ENCODE peak calls at places on chromosomes 4 and X, in four cellular contexts. Q is kidney epithelial cell, N is ascending aorta, D is fibroblast of villous mesenchyme. O is an unnamed sample.

GRCh38 chrX:49166914-49167739 is 4.6 kb downstream of the MAGIX start:
- DNase-seq in Q (no peak), N (peak), D (peak), O (peak)

GRCh38 chr4:88171206-88171605 is 12.8 kb upstream of the ABCG2 start:
- DNase-seq in Q (no peak), N (no peak), D (no peak), O (no peak)

GRCh38 chr4:77697860-77698599 is 92.4 kb downstream of the CXCL13 start:
- DNase-seq in Q (peak), N (no peak), D (peak), O (peak)

GRCh38 chrX:11751261-11751660 is 6.8 kb upstream of the MSL3 start:
- DNase-seq in Q (no peak), N (no peak), D (no peak), O (no peak)

GRCh38 chr4:155657169-155657568 is 9.5 kb upstream of the GUCY1A1 start:
- DNase-seq in Q (no peak), N (no peak), D (peak), O (no peak)

GRCh38 chrX:31337332-31337731 is 265.5 kb upstream of the FTHL17 start:
- DNase-seq in Q (no peak), N (no peak), D (no peak), O (no peak)

GRCh38 chr4:174214102-174214878 is 69.2 kb downstream of the FBXO8 start:
- DNase-seq in Q (no peak), N (no peak), D (peak), O (no peak)

GRCh38 chrX:70234355-70234754 is at the start of gene AWAT1:
- DNase-seq in Q (no peak), N (no peak), D (no peak), O (no peak)

GRCh38 chrX:153662266-153662665 is 11.3 kb downstream of the PNCK start:
- DNase-seq in Q (no peak), N (no peak), D (peak), O (peak)

GRCh38 chr4:8762356-8762755 is 109.3 kb downstream of the HMX1 start:
- DNase-seq in Q (no peak), N (no peak), D (no peak), O (no peak)

GRCh38 chrX:48071064-48071985 is at the start of gene ZNF630:
- DNase-seq in Q (peak), N (peak), D (peak), O (peak)

GRCh38 chr4:87855540-87855939 is 22.8 kb downstream of the MEPE start:
- DNase-seq in Q (no peak), N (no peak), D (no peak), O (no peak)

GRCh38 chr4:92100980-92101379 is 202.8 kb upstream of the GRID2 start:
- DNase-seq in Q (no peak), N (no peak), D (no peak), O (no peak)

GRCh38 chr4:879730-880079 is 52.4 kb downstream of the GAK start:
- DNase-seq in Q (no peak), N (no peak), D (no peak), O (no peak)

GRCh38 chr4:7411491-7411890 is 23.2 kb downstream of the PSAPL1 start:
- DNase-seq in Q (no peak), N (no peak), D (no peak), O (no peak)

GRCh38 chr4:2667428-2667827 is 88.7 kb downstream of the TNIP2 start:
- DNase-seq in Q (no peak), N (no peak), D (peak), O (no peak)

GRCh38 chr4:46830971-46831454 is 78.0 kb downstream of the COX7B2 start:
- DNase-seq in Q (no peak), N (no peak), D (no peak), O (no peak)

GRCh38 chr4:81466841-81467671 is 4.7 kb downstream of the RASGEF1B start:
- DNase-seq in Q (no peak), N (peak), D (peak), O (peak)

GRCh38 chr4:184731056-184731455 is 2.8 kb downstream of the CENPU start:
- DNase-seq in Q (no peak), N (no peak), D (no peak), O (no peak)

GRCh38 chrX:115936008-115936407 is 234.5 kb upstream of the AGTR2 start:
- DNase-seq in Q (no peak), N (no peak), D (no peak), O (no peak)

GRCh38 chr4:123967360-123967759 is 570.8 kb downstream of the SPRY1 start:
- DNase-seq in Q (no peak), N (no peak), D (peak), O (no peak)

GRCh38 chr4:41542526-41543270 is 4.7 kb downstream of the LIMCH1 start:
- DNase-seq in Q (no peak), N (no peak), D (peak), O (no peak)

GRCh38 chr4:75643651-75644050 is 13.3 kb upstream of the CDKL2 start:
- DNase-seq in Q (no peak), N (no peak), D (peak), O (no peak)
- TF ChIP-seq CTCF in Q (no peak), N (no peak), D (no peak), O (no peak)

GRCh38 chr4:101081166-101081565 is 266.2 kb downstream of the PPP3CA start:
- DNase-seq in Q (no peak), N (no peak), D (no peak), O (no peak)

GRCh38 chr4:101086801-101087586 is 260.3 kb downstream of the PPP3CA start:
- DNase-seq in Q (no peak), N (no peak), D (no peak), O (no peak)

GRCh38 chr4:101078950-101079349 is 268.4 kb downstream of the PPP3CA start:
- DNase-seq in Q (no peak), N (no peak), D (no peak), O (no peak)

GRCh38 chr4:101076032-101076431 is 271.3 kb downstream of the PPP3CA start:
- DNase-seq in Q (no peak), N (no peak), D (no peak), O (no peak)

GRCh38 chr4:101081695-101082369 is 265.5 kb downstream of the PPP3CA start:
- DNase-seq in Q (no peak), N (no peak), D (no peak), O (no peak)
- TF ChIP-seq CTCF in Q (no peak), N (no peak), D (no peak), O (no peak)

GRCh38 chrX:8801041-8801599 is at the start of gene FAM9A:
- DNase-seq in Q (no peak), N (no peak), D (no peak), O (no peak)
- TF ChIP-seq CTCF in Q (no peak), N (no peak), D (no peak), O (no peak)

DNA sequence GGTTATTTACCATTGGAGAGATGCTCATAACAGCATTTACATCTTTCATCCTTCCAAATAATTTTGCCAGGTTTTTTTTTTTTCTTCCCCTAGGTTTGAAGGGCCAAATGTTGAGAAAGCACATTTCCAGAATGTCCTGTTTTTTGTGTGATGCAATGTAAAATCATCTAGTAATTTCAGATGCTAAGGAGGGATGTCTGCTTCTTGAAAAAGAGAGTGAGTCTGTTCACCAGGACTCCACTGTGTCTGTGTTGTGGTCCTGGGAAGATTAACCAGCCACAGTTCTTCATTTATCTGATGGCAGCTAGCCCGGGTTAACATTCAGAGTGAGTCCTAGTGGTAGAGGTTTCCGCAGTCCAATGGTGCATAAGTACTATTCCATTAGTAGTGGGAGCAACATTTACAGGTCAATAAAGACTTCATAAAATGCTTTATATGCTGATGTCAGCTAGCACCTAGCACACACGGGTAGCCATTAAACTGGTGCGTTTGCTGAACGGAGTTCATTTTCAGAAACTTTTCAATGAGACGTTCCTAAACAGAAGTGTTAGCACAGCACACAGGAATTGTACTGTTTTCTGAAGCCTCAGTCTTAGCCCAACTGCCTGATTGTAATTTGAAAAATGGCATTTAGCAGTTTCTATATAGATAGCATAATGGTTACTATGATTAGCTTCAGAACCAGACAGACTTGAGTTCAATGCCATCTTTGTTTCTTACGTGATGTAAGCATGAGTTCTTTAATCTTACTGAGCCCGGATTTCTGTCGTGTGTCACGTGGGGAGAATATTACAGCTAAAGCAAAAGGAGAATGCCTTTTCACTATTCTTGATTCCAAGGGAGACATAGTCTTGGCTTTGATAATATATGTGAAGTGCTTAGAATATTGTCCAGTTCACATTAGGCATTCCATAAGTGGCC is 407.1 kb downstream of the STIM2 start:
- DNase-seq in Q (no peak), N (no peak), D (no peak), O (no peak)
- TF ChIP-seq CTCF in Q (no peak), N (no peak), D (no peak), O (no peak)

DNA sequence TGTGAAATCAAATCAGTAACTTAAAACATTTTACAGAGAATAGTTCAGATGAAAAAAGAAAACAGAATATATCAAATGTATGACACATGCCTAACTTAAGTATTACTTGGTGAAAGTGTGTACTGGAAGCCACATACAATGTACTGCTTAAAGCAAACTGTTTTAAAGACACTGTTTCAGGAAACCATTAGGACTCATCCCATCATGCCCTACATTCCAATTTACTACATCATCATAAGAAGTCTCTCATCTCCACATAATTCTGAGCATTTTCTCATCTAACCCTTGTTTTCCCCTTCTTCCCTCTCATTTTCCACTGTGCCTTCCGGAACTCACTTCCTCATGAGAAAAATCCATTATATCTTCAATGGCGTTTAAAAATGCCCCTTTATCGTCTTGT is 27.0 kb upstream of the FGF5 start:
- DNase-seq in Q (no peak), N (no peak), D (no peak), O (no peak)
- TF ChIP-seq CTCF in Q (no peak), N (no peak), D (no peak), O (no peak)

GRCh38 chr4:150218447-150218846 is 140.2 kb downstream of the DCLK2 start:
- DNase-seq in Q (no peak), N (no peak), D (no peak), O (no peak)

GRCh38 chr4:150217192-150217591 is 138.9 kb downstream of the DCLK2 start:
- DNase-seq in Q (peak), N (no peak), D (peak), O (no peak)

GRCh38 chr4:150217804-150218203 is 139.6 kb downstream of the DCLK2 start:
- DNase-seq in Q (no peak), N (no peak), D (no peak), O (no peak)

GRCh38 chr4:150215601-150216000 is 137.4 kb downstream of the DCLK2 start:
- DNase-seq in Q (no peak), N (no peak), D (no peak), O (peak)

DNA sequence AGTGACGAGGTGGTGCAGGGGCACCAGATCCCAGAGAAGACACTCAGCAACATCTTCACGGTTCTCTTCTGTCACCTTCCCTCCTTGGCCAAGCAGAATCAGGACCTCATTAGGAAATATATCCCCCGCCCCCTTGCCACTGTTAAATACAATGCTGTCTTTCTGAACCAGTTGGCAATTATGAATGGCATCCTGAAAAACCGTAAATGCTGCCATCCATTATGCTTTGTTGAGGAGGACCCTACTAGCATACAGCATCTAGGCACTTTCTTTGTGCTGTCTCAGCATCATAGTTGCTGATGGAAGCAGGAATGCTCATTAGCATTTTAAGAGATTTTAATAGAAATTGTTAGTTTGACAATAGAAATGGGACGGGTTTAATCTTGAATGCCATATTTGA is 138.5 kb downstream of the DCLK2 start:
- DNase-seq in Q (no peak), N (no peak), D (no peak), O (no peak)
- TF ChIP-seq CTCF in Q (no peak), N (no peak), D (no peak), O (no peak)

DNA sequence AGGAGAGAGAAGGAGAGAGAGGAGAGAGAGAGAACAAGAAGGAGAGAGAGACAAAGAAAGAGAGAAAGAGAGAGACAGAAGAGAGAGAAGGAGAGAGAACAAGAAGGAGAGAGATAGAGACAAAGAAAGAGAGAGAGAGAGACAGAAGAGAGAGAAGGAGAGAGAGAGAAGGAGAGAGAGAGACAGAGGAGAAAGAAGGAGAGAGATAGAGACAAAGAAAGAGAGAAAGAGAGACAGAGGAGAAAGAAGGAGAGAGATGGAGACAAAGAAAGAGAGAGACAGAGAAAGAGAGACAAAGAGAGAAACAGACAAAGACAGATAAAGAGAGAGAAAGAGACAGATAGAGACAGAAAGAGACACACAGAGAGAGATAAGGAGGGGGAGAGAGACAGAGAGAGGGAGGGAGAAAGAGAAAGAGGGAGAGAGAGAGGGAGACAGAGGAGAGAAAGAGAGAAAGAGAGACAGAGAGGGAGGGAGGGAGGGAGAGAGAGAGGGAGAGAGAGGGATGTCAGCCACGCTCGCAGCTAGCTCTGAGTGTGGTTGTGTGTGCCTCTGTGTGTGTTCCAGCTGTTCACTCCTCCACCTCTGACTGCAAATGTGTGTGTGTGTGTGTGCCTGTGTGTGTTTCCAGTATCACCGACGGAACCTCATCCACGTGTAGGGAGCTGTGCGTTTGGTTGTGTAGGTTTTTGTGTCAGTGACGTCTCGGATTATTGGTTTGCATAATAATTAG is 105.8 kb downstream of the CRLF2 start:
- DNase-seq in Q (no peak), N (peak), D (no peak), O (no peak)
- TF ChIP-seq CTCF in Q (no peak), N (no peak), D (no peak), O (no peak)

DNA sequence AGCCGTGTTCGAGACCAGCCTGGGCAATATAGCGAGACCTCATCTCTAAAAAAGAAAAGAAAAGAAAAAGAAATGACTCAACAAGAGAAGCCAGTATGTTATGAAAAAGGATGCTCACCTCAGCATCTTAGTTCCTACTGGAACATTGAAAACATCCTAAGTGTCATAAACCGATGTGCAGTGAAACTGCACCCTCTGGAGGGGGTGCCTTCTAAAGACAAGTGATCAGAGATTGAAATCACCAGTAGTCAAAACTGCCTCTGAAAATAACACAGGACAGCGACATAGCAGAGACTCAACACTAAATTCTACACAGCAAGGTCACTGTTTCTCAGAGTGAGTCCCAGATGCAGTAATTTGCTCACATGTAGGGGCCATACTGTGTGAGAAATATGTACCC is 28.0 kb upstream of the ATP6AP2 start:
- DNase-seq in Q (no peak), N (no peak), D (peak), O (peak)
- TF ChIP-seq CTCF in Q (peak), N (no peak), D (peak), O (no peak)